ENCODE peak calls at places on chromosomes 13 and 19, in six cellular contexts. F is neural progenitor cell, Q is PC-3, G is GM23248, R is hepatocyte, W is SK-N-SH. Z is an unnamed sample.

GRCh38 chr13:26095846-26096245 is 44.0 kb upstream of the SHISA2 start:
- DNase-seq in F (no peak), Q (no peak), G (no peak), R (no peak), W (no peak), Z (no peak)

GRCh38 chr13:35954207-35954560 is 177.0 kb downstream of the DCLK1 start:
- DNase-seq in F (no peak), Q (no peak), G (no peak), R (no peak), W (no peak), Z (no peak)

GRCh38 chr13:113655358-113656014 is 2.5 kb downstream of the ATP4B start:
- DNase-seq in F (no peak), Q (no peak), G (no peak), R (no peak), W (no peak), Z (no peak)

GRCh38 chr13:95083758-95084157 is 217.5 kb downstream of the ABCC4 start:
- DNase-seq in F (no peak), Q (peak), G (peak), R (no peak), W (no peak), Z (no peak)

GRCh38 chr19:52898101-52898500 is 666 bp upstream of the ZNF320 start:
- DNase-seq in F (peak), Q (no peak), G (peak), R (peak), W (no peak), Z (peak)

GRCh38 chr13:91744284-91744683 is 345.9 kb downstream of the GPC5 start:
- DNase-seq in F (no peak), Q (no peak), G (no peak), R (no peak), W (no peak), Z (no peak)

GRCh38 chr19:33064117-33064777 is 441 bp downstream of the RHPN2 start:
- DNase-seq in F (no peak), Q (peak), G (peak), R (peak), W (peak), Z (peak)

GRCh38 chr13:36549771-36550170 is 117.5 kb downstream of the CCNA1 start:
- DNase-seq in F (peak), Q (no peak), G (no peak), R (no peak), W (peak), Z (peak)

GRCh38 chr19:32652893-32653625 is 21.9 kb downstream of the ANKRD27 start:
- DNase-seq in F (no peak), Q (no peak), G (no peak), R (peak), W (peak), Z (no peak)

GRCh38 chr19:1651061-1651547 is 1.3 kb downstream of the TCF3 start:
- DNase-seq in F (peak), Q (no peak), G (peak), R (peak), W (peak), Z (peak)

GRCh38 chr19:18274303-18274775 is at the start of gene IQCN:
- DNase-seq in F (no peak), Q (no peak), G (peak), R (peak), W (no peak), Z (peak)

GRCh38 chr13:20633802-20634201 is 66.8 kb downstream of the IFT88 start:
- DNase-seq in F (no peak), Q (peak), G (no peak), R (no peak), W (no peak), Z (no peak)

GRCh38 chr19:15280915-15281683 is 48.9 kb upstream of the EPHX3 start:
- DNase-seq in F (peak), Q (peak), G (peak), R (peak), W (peak), Z (no peak)
- TF ChIP-seq EZH2phosphoT487 in F (no peak), Q (no peak), G (no peak), R (no peak), W (no peak), Z (no peak)

GRCh38 chr19:4510435-4511255 is 7.6 kb downstream of the PLIN4 start:
- DNase-seq in F (no peak), Q (no peak), G (no peak), R (no peak), W (no peak), Z (no peak)
- TF ChIP-seq EZH2phosphoT487 in F (no peak), Q (no peak), G (no peak), R (no peak), W (no peak), Z (no peak)

DNA sequence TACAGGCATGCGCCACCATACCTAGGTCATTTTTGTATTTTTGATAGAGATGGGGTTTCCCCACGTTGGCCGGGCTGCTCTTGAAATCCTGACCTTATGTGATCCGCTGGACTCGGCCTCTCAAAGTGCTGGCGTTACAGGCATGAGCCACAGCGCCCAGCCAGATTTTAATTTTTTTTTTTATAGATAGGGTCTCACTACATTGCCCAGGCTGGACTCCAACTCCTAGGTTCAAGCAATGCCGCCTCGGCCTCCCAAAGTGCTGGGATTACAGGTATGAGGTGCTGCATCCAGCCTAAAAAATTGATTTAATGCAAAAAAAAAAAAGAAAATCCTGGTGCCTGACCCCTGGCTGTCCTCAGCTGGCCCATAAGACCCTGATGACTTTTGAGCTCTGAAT is 24.9 kb upstream of the CERS4 start:
- DNase-seq in F (no peak), Q (no peak), G (no peak), R (no peak), W (no peak), Z (no peak)
- TF ChIP-seq EZH2phosphoT487 in F (no peak), Q (no peak), G (no peak), R (no peak), W (no peak), Z (no peak)

GRCh38 chr13:77810430-77810829 is 108.2 kb downstream of the EDNRB start:
- DNase-seq in F (no peak), Q (peak), G (peak), R (no peak), W (peak), Z (peak)

GRCh38 chr13:77815330-77815729 is 103.3 kb downstream of the EDNRB start:
- DNase-seq in F (no peak), Q (peak), G (no peak), R (no peak), W (no peak), Z (no peak)

GRCh38 chr13:77811981-77812380 is 106.7 kb downstream of the EDNRB start:
- DNase-seq in F (no peak), Q (no peak), G (no peak), R (no peak), W (no peak), Z (no peak)

DNA sequence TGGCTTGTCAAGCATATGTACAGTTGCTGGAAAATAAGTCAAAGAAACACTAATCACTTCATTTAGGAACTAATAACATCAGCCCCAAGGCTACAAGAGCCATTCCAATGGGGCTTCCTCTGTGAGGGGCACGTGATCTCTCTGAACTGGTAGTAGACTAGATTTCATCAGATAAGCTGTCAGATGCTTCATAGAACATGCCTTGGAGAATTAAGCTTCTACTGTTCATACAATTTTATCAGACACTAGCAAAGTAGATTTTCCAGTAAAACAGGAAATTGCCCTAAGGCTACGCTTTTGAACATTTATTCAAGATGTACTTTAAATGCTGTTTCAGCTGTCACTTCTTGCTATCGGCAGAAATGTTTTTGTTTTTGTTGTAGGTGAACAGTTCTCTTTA is 107.7 kb downstream of the EDNRB start:
- DNase-seq in F (no peak), Q (peak), G (no peak), R (no peak), W (no peak), Z (no peak)
- TF ChIP-seq EZH2phosphoT487 in F (no peak), Q (no peak), G (no peak), R (no peak), W (no peak), Z (no peak)

GRCh38 chr19:13209797-13210775 is 59.9 kb downstream of the IER2 start:
- DNase-seq in F (no peak), Q (no peak), G (no peak), R (no peak), W (no peak), Z (no peak)

GRCh38 chr19:13208964-13209796 is 59.0 kb downstream of the IER2 start:
- DNase-seq in F (no peak), Q (no peak), G (peak), R (no peak), W (no peak), Z (peak)

GRCh38 chr19:13208131-13208963 is 58.1 kb downstream of the IER2 start:
- DNase-seq in F (peak), Q (no peak), G (peak), R (no peak), W (no peak), Z (no peak)

GRCh38 chr19:13206581-13206980 is 56.4 kb downstream of the IER2 start:
- DNase-seq in F (no peak), Q (no peak), G (no peak), R (no peak), W (no peak), Z (no peak)

GRCh38 chr19:13207237-13208130 is 57.3 kb downstream of the IER2 start:
- DNase-seq in F (peak), Q (no peak), G (peak), R (peak), W (no peak), Z (peak)
- TF ChIP-seq EZH2phosphoT487 in F (no peak), Q (no peak), G (no peak), R (no peak), W (no peak), Z (no peak)

GRCh38 chr19:49879243-49879960 is 1.9 kb downstream of the TBC1D17 start:
- DNase-seq in F (no peak), Q (peak), G (no peak), R (no peak), W (no peak), Z (no peak)
- TF ChIP-seq EZH2phosphoT487 in F (no peak), Q (no peak), G (no peak), R (no peak), W (no peak), Z (no peak)

DNA sequence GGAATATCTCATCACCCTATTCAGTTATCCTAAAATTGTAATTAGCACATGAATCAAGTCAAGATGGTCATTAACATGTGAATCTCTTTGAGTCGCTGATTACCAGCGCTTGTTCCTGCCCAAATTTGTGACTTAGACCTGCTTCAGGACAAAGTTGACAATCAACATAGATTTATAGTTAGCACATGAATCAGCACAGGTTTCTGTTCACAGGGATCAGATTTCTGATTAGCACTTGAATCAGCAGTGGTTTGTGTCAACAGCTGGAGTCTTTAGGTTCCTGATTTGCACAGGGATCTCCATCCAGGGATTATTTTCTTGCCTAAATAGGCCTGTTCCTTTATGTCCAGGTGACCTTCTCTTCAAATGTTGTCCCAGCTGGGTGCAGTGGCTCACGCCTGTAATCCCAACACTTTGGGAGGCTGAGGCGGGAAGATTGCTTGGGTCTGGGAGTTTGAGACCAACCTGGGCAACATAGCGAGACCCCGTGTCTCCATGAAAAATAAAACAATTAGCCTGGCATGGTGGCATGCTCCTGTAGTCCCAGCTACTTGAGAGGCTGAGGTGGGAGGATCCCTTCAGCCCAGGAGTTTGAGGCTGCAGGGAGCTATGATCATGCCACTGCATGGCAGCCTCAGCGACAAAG is 3.8 kb upstream of the LRFN3 start:
- DNase-seq in F (no peak), Q (peak), G (no peak), R (no peak), W (no peak), Z (peak)
- TF ChIP-seq EZH2phosphoT487 in F (no peak), Q (no peak), G (no peak), R (no peak), W (no peak), Z (no peak)

Z was measured in GM23338.